ENCODE peak calls at places on chromosomes 16 and 17, in eight cellular contexts. J is tibial nerve, I is HepG2, W is transverse colon, V is esophagus muscularis mucosa, E is A549, D is stomach, F is SK-N-SH. H is an unnamed sample. For H3K4me1, the result is how much of the 10 kb centered on the place peaks cover.

GRCh38 chr17:10121971-10122707 is 76.3 kb downstream of the GAS7 start:
- DNase-seq in J (no peak), I (no peak), W (no peak), V (no peak), E (no peak), D (no peak), F (no peak), H (no peak)

GRCh38 chr17:15998031-15998574 is 1.4 kb downstream of the ZSWIM7 start:
- DNase-seq in J (no peak), I (no peak), W (no peak), V (no peak), E (no peak), D (no peak), F (no peak), H (no peak)

GRCh38 chr17:82836823-82837357 is 2.9 kb downstream of the ZNF750 start:
- DNase-seq in J (peak), I (no peak), W (no peak), V (no peak), E (no peak), D (no peak), F (no peak), H (no peak)

GRCh38 chr17:54426287-54426886 is 474.3 kb upstream of the TOM1L1 start:
- DNase-seq in J (no peak), I (peak), W (no peak), V (no peak), E (peak), D (no peak), F (peak), H (no peak)

GRCh38 chr17:82361885-82362633 is 3.0 kb downstream of the TEX19 start:
- DNase-seq in J (no peak), I (no peak), W (no peak), V (no peak), E (no peak), D (no peak), F (no peak), H (no peak)

GRCh38 chr16:62225675-62226074 is 189.4 kb upstream of the CDH8 start:
- DNase-seq in J (peak), I (peak), W (peak), V (no peak), E (peak), D (peak), F (peak), H (peak)

GRCh38 chr16:85473909-85474640 is 139.0 kb upstream of the GSE1 start:
- DNase-seq in J (no peak), I (no peak), W (no peak), V (no peak), E (no peak), D (no peak), F (peak), H (no peak)

GRCh38 chr17:512926-513325 is 160.3 kb upstream of the RPH3AL start:
- DNase-seq in J (no peak), I (no peak), W (no peak), V (no peak), E (no peak), D (no peak), F (peak), H (no peak)

GRCh38 chr17:45172541-45173286 is 11.0 kb downstream of the HEXIM2 start:
- DNase-seq in J (no peak), I (peak), W (peak), V (no peak), E (peak), D (peak), F (peak), H (peak)

GRCh38 chr16:35841632-35842031 is 2382.2 kb downstream of the TP53TG3F start:
- DNase-seq in J (no peak), I (no peak), W (no peak), V (no peak), E (no peak), D (no peak), F (no peak), H (no peak)

GRCh38 chr17:41308918-41309359 is at the start of gene KRTAP16-1:
- DNase-seq in J (no peak), I (no peak), W (no peak), V (no peak), E (no peak), D (no peak), F (no peak), H (peak)

GRCh38 chr17:32783602-32784001 is 93.3 kb downstream of the MYO1D start:
- DNase-seq in J (no peak), I (peak), W (no peak), V (no peak), E (peak), D (no peak), F (peak), H (no peak)

GRCh38 chr16:72560617-72561016 is 388.7 kb upstream of the PMFBP1 start:
- DNase-seq in J (no peak), I (peak), W (no peak), V (no peak), E (no peak), D (no peak), F (no peak), H (no peak)

GRCh38 chr17:38403491-38403890 is 24.8 kb upstream of the ARHGAP23 start:
- DNase-seq in J (no peak), I (no peak), W (no peak), V (no peak), E (no peak), D (no peak), F (peak), H (peak)

GRCh38 chr16:49510676-49511305 is 137.2 kb downstream of the C16orf78 start:
- DNase-seq in J (no peak), I (no peak), W (no peak), V (no peak), E (no peak), D (no peak), F (no peak), H (no peak)

GRCh38 chr17:35257080-35257701 is 14.3 kb downstream of the SLFN5 start:
- DNase-seq in J (no peak), I (peak), W (peak), V (no peak), E (peak), D (peak), F (no peak), H (no peak)

GRCh38 chr17:79792984-79793923 is 3.6 kb downstream of the CBX8 start:
- DNase-seq in J (no peak), I (no peak), W (no peak), V (no peak), E (peak), D (no peak), F (peak), H (no peak)

GRCh38 chr16:4538067-4538385 is 547 bp downstream of the CDIP1 start:
- DNase-seq in J (no peak), I (no peak), W (no peak), V (no peak), E (no peak), D (no peak), F (no peak), H (no peak)

GRCh38 chr17:16215002-16215272 is 397 bp downstream of the NCOR1 start:
- DNase-seq in J (peak), I (peak), W (peak), V (no peak), E (peak), D (peak), F (peak), H (peak)

GRCh38 chr16:1950559-1950958 is 3.9 kb downstream of the RPL3L start:
- DNase-seq in J (no peak), I (no peak), W (no peak), V (no peak), E (no peak), D (no peak), F (no peak), H (no peak)

GRCh38 chr17:148757-149156 is 11.4 kb downstream of the SCGB1C2 start:
- DNase-seq in J (no peak), I (no peak), W (no peak), V (no peak), E (no peak), D (no peak), F (no peak), H (peak)

GRCh38 chr16:14681115-14681514 is 13.0 kb downstream of the PLA2G10 start:
- DNase-seq in J (no peak), I (no peak), W (no peak), V (no peak), E (no peak), D (no peak), F (no peak), H (no peak)

GRCh38 chr16:20897253-20897896 is 2.8 kb downstream of the DCUN1D3 start:
- DNase-seq in J (no peak), I (peak), W (no peak), V (no peak), E (no peak), D (no peak), F (no peak), H (no peak)

GRCh38 chr17:30248786-30249185 is 13.3 kb upstream of the SLC6A4 start:
- DNase-seq in J (no peak), I (no peak), W (no peak), V (no peak), E (no peak), D (no peak), F (no peak), H (no peak)

GRCh38 chr17:70168979-70169706 is at the start of gene KCNJ2:
- DNase-seq in J (peak), I (peak), W (peak), V (peak), E (peak), D (peak), F (peak), H (peak)

DNA sequence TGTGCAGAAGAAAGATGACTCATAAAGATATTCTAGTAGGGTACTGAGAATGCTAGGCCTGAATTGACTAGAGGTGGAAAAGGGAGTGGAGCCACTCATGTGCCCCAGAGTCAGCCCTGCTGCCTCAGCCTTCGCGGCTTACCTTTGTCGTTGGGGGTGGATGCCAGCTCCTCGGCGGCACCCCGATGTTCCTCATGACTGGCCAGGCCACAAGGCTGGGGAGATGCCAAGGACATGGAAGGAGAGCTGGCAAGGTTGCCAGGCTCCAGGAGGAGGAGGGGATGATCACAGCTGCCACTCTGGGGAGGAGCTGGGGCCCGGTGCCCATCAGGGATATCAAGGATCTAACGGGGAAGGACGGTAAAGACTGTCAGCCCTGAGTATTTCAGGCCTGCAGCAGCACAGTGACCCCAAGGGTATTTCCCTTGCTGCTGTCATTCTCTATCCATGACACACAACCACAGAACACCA is 9.6 kb upstream of the SLC35B1 start:
- DNase-seq in J (no peak), I (no peak), W (no peak), V (no peak), E (no peak), D (peak), F (no peak), H (no peak)
- H3K27ac ChIP-seq in J (no peak), I (no peak), W (no peak), V (peak), E (no peak), D (peak), F (no peak), H (no peak)

GRCh38 chr17:68460715-68461114 is 3.4 kb upstream of the WIPI1 start:
- DNase-seq in J (no peak), I (no peak), W (no peak), V (no peak), E (no peak), D (no peak), F (no peak), H (no peak)

GRCh38 chr17:68459030-68459376 is 1.7 kb upstream of the WIPI1 start:
- DNase-seq in J (no peak), I (no peak), W (no peak), V (no peak), E (no peak), D (no peak), F (no peak), H (no peak)

GRCh38 chr17:68461122-68461539 is 3.8 kb upstream of the WIPI1 start:
- DNase-seq in J (no peak), I (no peak), W (no peak), V (no peak), E (no peak), D (no peak), F (no peak), H (no peak)

GRCh38 chr17:68461589-68461988 is 4.3 kb upstream of the WIPI1 start:
- DNase-seq in J (no peak), I (no peak), W (peak), V (no peak), E (no peak), D (peak), F (no peak), H (no peak)

GRCh38 chr17:68460096-68460495 is 2.8 kb upstream of the WIPI1 start:
- DNase-seq in J (no peak), I (no peak), W (no peak), V (no peak), E (no peak), D (no peak), F (no peak), H (no peak)
- TF ChIP-seq EP300 in J (no peak), I (no peak), W (no peak), V (no peak), E (no peak), D (no peak), F (no peak), H (no peak)

GRCh38 chr16:57486858-57487834 is 853 bp upstream of the DOK4 start:
- DNase-seq in J (no peak), I (no peak), W (no peak), V (no peak), E (no peak), D (no peak), F (no peak), H (no peak)
- H3K4me1 ChIP-seq in J (under half), I (half or more), W (under half), V (under half), E (under half), D (under half), F (under half), H (under half)

GRCh38 chr16:56767018-56767417 is 37.1 kb downstream of the NUP93 start:
- DNase-seq in J (no peak), I (no peak), W (no peak), V (no peak), E (no peak), D (no peak), F (peak), H (no peak)
- H3K27ac ChIP-seq in J (no peak), I (no peak), W (no peak), V (no peak), E (no peak), D (no peak), F (no peak), H (no peak)

H was measured in suprapubic skin.